ENCODE peak calls at places on chromosomes 11 and 22, in four cellular contexts. X, L, Q and I are unnamed samples.

GRCh38 chr11:2346586-2347335 is 30.3 kb upstream of the CD81 start:
- DNase-seq in L (no peak), Q (no peak), X (no peak), I (no peak)

GRCh38 chr11:36507824-36508489 is 2.1 kb downstream of the TRAF6 start:
- DNase-seq in X (no peak), Q (no peak), L (no peak), I (peak; percentile 25)

GRCh38 chr11:111785076-111785475 is 18.9 kb upstream of the PPP2R1B start:
- DNase-seq in X (no peak), Q (no peak), L (no peak), I (no peak)

GRCh38 chr11:58561394-58562102 is 14.1 kb downstream of the LPXN start:
- DNase-seq in X (no peak), Q (no peak), L (no peak), I (peak; percentile 87)

GRCh38 chr11:79070518-79070917 is 370.3 kb downstream of the TENM4 start:
- DNase-seq in L (no peak), Q (no peak), X (no peak), I (no peak)

GRCh38 chr22:28967969-28968368 is 84.6 kb downstream of the ZNRF3 start:
- DNase-seq in Q (no peak), L (no peak), X (no peak), I (no peak)

GRCh38 chr11:68798221-68798813 is 43.4 kb downstream of the CPT1A start:
- DNase-seq in X (peak; percentile 24), Q (no peak), L (peak; percentile 40), I (no peak)

GRCh38 chr11:128516886-128517285 is 70.5 kb downstream of the ETS1 start:
- DNase-seq in X (no peak), Q (no peak), L (no peak), I (no peak)

GRCh38 chr22:42316988-42317387 is 46.5 kb upstream of the TCF20 start:
- DNase-seq in L (peak; percentile 81), Q (peak; percentile 75), X (no peak), I (peak; percentile 75)

GRCh38 chr11:34180045-34180813 is 74.8 kb downstream of the NAT10 start:
- DNase-seq in Q (no peak), L (no peak), X (no peak), I (no peak)

GRCh38 chr22:47213571-47214230 is 451.3 kb downstream of the TBC1D22A start:
- DNase-seq in L (peak; percentile 32), X (peak; percentile 6), Q (no peak), I (no peak)

GRCh38 chr11:77821349-77821851 is 456 bp downstream of the AAMDC start:
- DNase-seq in L (peak; percentile 25), X (no peak), Q (peak; percentile 30), I (peak; percentile 29)

GRCh38 chr11:76616676-76617552 is 53.6 kb downstream of the LRRC32 start:
- DNase-seq in Q (no peak), X (no peak), L (no peak), I (no peak)

GRCh38 chr22:28299760-28300159 is 379.9 kb downstream of the TTC28 start:
- DNase-seq in L (no peak), X (no peak), Q (peak; percentile 55), I (no peak)

GRCh38 chr11:34284166-34284565 is 73.6 kb downstream of the ABTB2 start:
- DNase-seq in Q (no peak), X (no peak), L (no peak), I (no peak)

GRCh38 chr11:134200688-134201087 is 23.1 kb downstream of the NCAPD3 start:
- DNase-seq in X (no peak), L (no peak), Q (no peak), I (no peak)

GRCh38 chr22:25482868-25483639 is 81.4 kb upstream of the GRK3 start:
- DNase-seq in Q (no peak), L (no peak), X (no peak), I (no peak)